ENCODE peak calls at places on chromosomes 5 and 9, in ten cellular contexts. F is mesendoderm; Y is fibroblast of lung; S is glomerular endothelial cell; K is brain microvascular endothelial cell; G is cerebellum; N is nucleus accumbens; Z is activated T-cell treated with anti-CD3 and anti-CD28 coated beads, Interleukin-2, amount 50 U/mL, for 24 hours; Q is HFF-Myc; X is activated naive CD8-positive, alpha-beta T cell treated with anti-CD3 and anti-CD28 coated beads, Interleukin-2, amount 50 U/mL, for 16 hours. P is an unnamed sample.

GRCh38 chr5:126597156-126597555 is 2.1 kb upstream of the ALDH7A1 start:
- DNase-seq in S (peak; percentile 80), Z (no peak), G (no peak), N (no peak), Q (no peak), X (no peak), Y (peak; percentile 84), K (peak; percentile 72), F (no peak), P (peak; percentile 85)

GRCh38 chr5:1217596-1218206 is 7.5 kb upstream of the SLC6A18 start:
- DNase-seq in Z (no peak), S (no peak), N (no peak), K (no peak), Q (no peak), Y (no peak), G (no peak), X (no peak), F (peak; percentile 33), P (no peak)

GRCh38 chr5:35009657-35010056 is 38.1 kb downstream of the AGXT2 start:
- DNase-seq in N (no peak), G (peak; percentile 21), Y (peak; percentile 11), K (no peak), S (no peak), Q (no peak), Z (no peak), X (no peak), F (no peak), P (no peak)

GRCh38 chr5:180519098-180519497 is 24.9 kb downstream of the CNOT6 start:
- DNase-seq in N (no peak), S (no peak), Z (no peak), K (no peak), Y (peak; percentile 78), X (no peak), F (peak; percentile 59), G (no peak), Q (no peak), P (no peak)

GRCh38 chr9:101421653-101422065 is 13.9 kb downstream of the ALDOB start:
- DNase-seq in S (no peak), Z (no peak), N (no peak), G (no peak), K (peak; percentile 69), Y (no peak), X (no peak), Q (no peak), F (no peak), P (no peak)

GRCh38 chr5:132828846-132829494 is 1.5 kb downstream of the SHROOM1 start:
- DNase-seq in Z (no peak), S (no peak), G (no peak), X (no peak), N (no peak), K (no peak), Q (no peak), F (no peak), Y (no peak), P (no peak)

GRCh38 chr9:77447646-77448045 is 200.5 kb downstream of the GNA14 start:
- DNase-seq in G (no peak), F (no peak), S (no peak), Q (no peak), Y (no peak), K (no peak), X (no peak), N (no peak), Z (no peak), P (no peak)

GRCh38 chr9:87910821-87911220 is 6.9 kb upstream of the SPATA31C1 start:
- DNase-seq in K (no peak), Z (no peak), S (no peak), G (no peak), N (no peak), Q (no peak), X (no peak), F (no peak), Y (no peak), P (no peak)

P was measured in pulmonary artery endothelial cell.